ENCODE peak calls at places on chromosome 4, in eight cellular contexts. B is stimulated activated CD8-positive, alpha-beta memory T cell treated with anti-CD3 and anti-CD28 coated beads, Interleukin-15, amount 100 ng/mL, for 4 hours; G is Calu3; N is fibroblast of the aortic adventitia; L is activated T-helper 1 cell treated with Interleukin-2 at 50 U/mL for 16 hours; V is activated T-cell treated with anti-CD3 and anti-CD28 coated beads for 1 hour; A is activated CD4-positive, alpha-beta T cell treated with anti-CD3 and anti-CD28 coated beads, Interleukin-2, amount 50 U/mL, for 4 hours; M is ELR. Q is an unnamed sample.

GRCh38 chr4:6493668-6494304 is 21.4 kb upstream of the PPP2R2C start:
- DNase-seq in B (no peak), G (no peak), N (peak), L (no peak), V (no peak), A (no peak), M (no peak), Q (no peak)

GRCh38 chr4:122739174-122739573 is 6.7 kb downstream of the BBS12 start:
- DNase-seq in B (no peak), G (no peak), N (peak), L (no peak), V (no peak), A (no peak), M (peak), Q (no peak)

GRCh38 chr4:146333187-146333894 is 119.0 kb downstream of the REELD1 start:
- DNase-seq in B (no peak), G (no peak), N (peak), L (no peak), V (no peak), A (no peak), M (peak), Q (no peak)

GRCh38 chr4:124958812-124959211 is 246.3 kb upstream of the ANKRD50 start:
- DNase-seq in B (no peak), G (no peak), N (no peak), L (no peak), V (no peak), A (no peak), M (no peak), Q (no peak)

GRCh38 chr4:159071178-159071968 is 31.5 kb upstream of the RAPGEF2 start:
- DNase-seq in B (no peak), G (peak), N (peak), L (no peak), V (no peak), A (no peak), M (peak), Q (no peak)

GRCh38 chr4:3873446-3874415 is 107.5 kb downstream of the ADRA2C start:
- DNase-seq in B (no peak), G (peak), N (no peak), L (no peak), V (no peak), A (no peak), M (no peak), Q (no peak)

GRCh38 chr4:2685541-2685940 is 70.6 kb downstream of the TNIP2 start:
- DNase-seq in B (no peak), G (no peak), N (peak), L (no peak), V (no peak), A (no peak), M (peak), Q (no peak)

GRCh38 chr4:144754562-144755410 is 108.8 kb downstream of the HHIP start:
- DNase-seq in B (no peak), G (peak), N (peak), L (no peak), V (no peak), A (no peak), M (peak), Q (no peak)

GRCh38 chr4:1249731-1250526 is 999 bp upstream of the CTBP1 start:
- DNase-seq in B (no peak), G (no peak), N (peak), L (peak), V (peak), A (peak), M (peak), Q (peak)

GRCh38 chr4:86155766-86156165 is 204.1 kb downstream of the MAPK10 start:
- DNase-seq in B (no peak), G (no peak), N (no peak), L (no peak), V (no peak), A (no peak), M (peak), Q (no peak)

GRCh38 chr4:185700635-185701034 is 111.4 kb downstream of the SORBS2 start:
- DNase-seq in B (no peak), G (no peak), N (no peak), L (no peak), V (no peak), A (no peak), M (no peak), Q (no peak)

GRCh38 chr4:7892212-7893019 is 47.2 kb downstream of the AFAP1 start:
- DNase-seq in B (no peak), G (no peak), N (peak), L (no peak), V (no peak), A (no peak), M (peak), Q (no peak)

GRCh38 chr4:104969394-104970066 is 177.1 kb upstream of the TET2 start:
- DNase-seq in B (no peak), G (no peak), N (peak), L (no peak), V (no peak), A (no peak), M (no peak), Q (no peak)

GRCh38 chr4:154507170-154507569 is 15.6 kb upstream of the DCHS2 start:
- DNase-seq in B (no peak), G (peak), N (no peak), L (no peak), V (no peak), A (no peak), M (no peak), Q (no peak)

GRCh38 chr4:184444953-184445309 is 29.4 kb downstream of the IRF2 start:
- DNase-seq in B (no peak), G (no peak), N (no peak), L (no peak), V (no peak), A (peak), M (no peak), Q (no peak)

GRCh38 chr4:71186566-71187398 is 152.0 kb upstream of the SLC4A4 start:
- DNase-seq in B (peak), G (peak), N (peak), L (peak), V (peak), A (no peak), M (peak), Q (peak)

GRCh38 chr4:92969650-92970370 is 666.0 kb downstream of the GRID2 start:
- DNase-seq in B (no peak), G (no peak), N (peak), L (no peak), V (no peak), A (no peak), M (peak), Q (peak)

GRCh38 chr4:48653217-48654014 is 126.7 kb downstream of the FRYL start:
- DNase-seq in B (peak), G (no peak), N (peak), L (no peak), V (peak), A (peak), M (peak), Q (no peak)

GRCh38 chr4:3525532-3526430 is 6.4 kb downstream of the LRPAP1 start:
- DNase-seq in B (no peak), G (no peak), N (no peak), L (no peak), V (no peak), A (no peak), M (no peak), Q (no peak)

GRCh38 chr4:7025040-7025602 is 18.1 kb upstream of the TADA2B start:
- DNase-seq in B (no peak), G (no peak), N (no peak), L (no peak), V (no peak), A (no peak), M (no peak), Q (no peak)

GRCh38 chr4:73593631-73594241 is 26.5 kb downstream of the RASSF6 start:
- DNase-seq in B (no peak), G (no peak), N (peak), L (no peak), V (no peak), A (no peak), M (peak), Q (no peak)

GRCh38 chr4:41505161-41505653 is 32.8 kb upstream of the LIMCH1 start:
- DNase-seq in B (no peak), G (peak), N (peak), L (no peak), V (no peak), A (no peak), M (peak), Q (no peak)

GRCh38 chr4:118783887-118784286 is 52.0 kb downstream of the SEC24D start:
- DNase-seq in B (no peak), G (no peak), N (peak), L (no peak), V (no peak), A (no peak), M (no peak), Q (no peak)

GRCh38 chr4:73979407-73979806 is 2.4 kb downstream of the PF4 start:
- DNase-seq in B (no peak), G (no peak), N (no peak), L (no peak), V (no peak), A (no peak), M (no peak), Q (no peak)

GRCh38 chr4:163866728-163867313 is 372.3 kb downstream of the TMA16 start:
- DNase-seq in B (no peak), G (no peak), N (no peak), L (no peak), V (no peak), A (no peak), M (peak), Q (no peak)

GRCh38 chr4:143514432-143514831 is 930 bp downstream of the SMARCA5 start:
- DNase-seq in B (no peak), G (peak), N (peak), L (no peak), V (no peak), A (peak), M (peak), Q (peak)

GRCh38 chr4:184907216-184907615 is 81.4 kb upstream of the ACSL1 start:
- DNase-seq in B (no peak), G (no peak), N (peak), L (no peak), V (no peak), A (no peak), M (no peak), Q (no peak)

GRCh38 chr4:78337216-78337615 is 214.4 kb upstream of the ANXA3 start:
- DNase-seq in B (no peak), G (no peak), N (peak), L (no peak), V (no peak), A (no peak), M (no peak), Q (no peak)

GRCh38 chr4:167544391-167544790 is 310.1 kb upstream of the SPOCK3 start:
- DNase-seq in B (no peak), G (no peak), N (peak), L (no peak), V (no peak), A (no peak), M (peak), Q (no peak)

GRCh38 chr4:12595986-12596385 is 888.2 kb downstream of the RAB28 start:
- DNase-seq in B (no peak), G (no peak), N (no peak), L (no peak), V (no peak), A (no peak), M (no peak), Q (no peak)

Q was measured in HuH-7.